ENCODE peak calls at places on chromosomes 7 and 10, in seven cellular contexts. U is A549, M is K562, L is GM12878, A is HCT116, Q is H1, F is HepG2. E is an unnamed sample.

GRCh38 chr7:157299613-157300405 is 37.0 kb upstream of the DNAJB6 start:
- DNase-seq in U (peak), M (peak), L (no peak), A (peak), Q (no peak), F (no peak), E (no peak)

GRCh38 chr7:117654780-117655179 is 175.0 kb downstream of the CFTR start:
- DNase-seq in U (no peak), M (no peak), L (no peak), A (no peak), Q (no peak), F (no peak), E (no peak)

GRCh38 chr10:118870467-118871243 is 115.9 kb upstream of the CACUL1 start:
- DNase-seq in U (peak), M (peak), L (no peak), A (no peak), Q (no peak), F (peak), E (peak)

GRCh38 chr7:85010306-85010705 is 176.6 kb downstream of the SEMA3D start:
- DNase-seq in U (no peak), M (no peak), L (no peak), A (no peak), Q (no peak), F (no peak), E (no peak)

GRCh38 chr10:79246209-79246581 is 101.1 kb upstream of the PPIF start:
- DNase-seq in U (no peak), M (no peak), L (no peak), A (no peak), Q (no peak), F (no peak), E (no peak)

GRCh38 chr7:47180268-47180826 is 401.6 kb downstream of the TNS3 start:
- DNase-seq in U (peak), M (peak), L (no peak), A (peak), Q (peak), F (peak), E (peak)

GRCh38 chr7:73671857-73672445 is 4.3 kb downstream of the VPS37D start:
- DNase-seq in U (no peak), M (no peak), L (no peak), A (no peak), Q (no peak), F (no peak), E (no peak)

GRCh38 chr10:18610517-18610916 is 40.9 kb downstream of the NSUN6 start:
- DNase-seq in U (peak), M (peak), L (no peak), A (peak), Q (no peak), F (peak), E (peak)

GRCh38 chr7:116591202-116592040 is 66.6 kb downstream of the CAV1 start:
- DNase-seq in U (no peak), M (peak), L (no peak), A (peak), Q (no peak), F (no peak), E (peak)

GRCh38 chr7:75937958-75938786 is 23.2 kb downstream of the POR start:
- DNase-seq in U (peak), M (peak), L (no peak), A (peak), Q (no peak), F (no peak), E (peak)

GRCh38 chr7:1100386-1100785 is 12.5 kb downstream of the GPER1 start:
- DNase-seq in U (no peak), M (no peak), L (no peak), A (no peak), Q (no peak), F (no peak), E (no peak)

GRCh38 chr7:44211126-44211675 is 10.4 kb downstream of the YKT6 start:
- DNase-seq in U (no peak), M (no peak), L (no peak), A (no peak), Q (no peak), F (no peak), E (no peak)

GRCh38 chr10:17652585-17652984 is 8.6 kb downstream of the STAM start:
- DNase-seq in U (no peak), M (no peak), L (no peak), A (no peak), Q (no peak), F (no peak), E (peak)

GRCh38 chr7:107167483-107168232 is 1.1 kb upstream of the HBP1 start:
- DNase-seq in U (peak), M (peak), L (no peak), A (peak), Q (no peak), F (peak), E (peak)

GRCh38 chr10:125096371-125096770 is 64.0 kb downstream of the CTBP2 start:
- DNase-seq in U (no peak), M (no peak), L (no peak), A (no peak), Q (no peak), F (no peak), E (no peak)

GRCh38 chr10:131727612-131728011 is 173.2 kb upstream of the PPP2R2D start:
- DNase-seq in U (no peak), M (no peak), L (no peak), A (no peak), Q (no peak), F (no peak), E (no peak)

GRCh38 chr10:784759-785538 is 95.5 kb upstream of the DIP2C start:
- DNase-seq in U (peak), M (no peak), L (no peak), A (peak), Q (peak), F (no peak), E (peak)

GRCh38 chr10:96613565-96613964 is 26.8 kb upstream of the TM9SF3 start:
- DNase-seq in U (no peak), M (no peak), L (no peak), A (no peak), Q (no peak), F (no peak), E (peak)
- TF ChIP-seq POLR2A in U (no peak), M (no peak), L (no peak), A (no peak), Q (no peak), F (no peak), E (no peak)

GRCh38 chr10:52615756-52616419 is 156.7 kb downstream of the MBL2 start:
- DNase-seq in U (no peak), M (no peak), L (no peak), A (no peak), Q (no peak), F (no peak), E (peak)
- TF ChIP-seq CEBPB in U (no peak), M (no peak), L (no peak), A (no peak), Q (no peak), F (no peak), E (no peak)

DNA sequence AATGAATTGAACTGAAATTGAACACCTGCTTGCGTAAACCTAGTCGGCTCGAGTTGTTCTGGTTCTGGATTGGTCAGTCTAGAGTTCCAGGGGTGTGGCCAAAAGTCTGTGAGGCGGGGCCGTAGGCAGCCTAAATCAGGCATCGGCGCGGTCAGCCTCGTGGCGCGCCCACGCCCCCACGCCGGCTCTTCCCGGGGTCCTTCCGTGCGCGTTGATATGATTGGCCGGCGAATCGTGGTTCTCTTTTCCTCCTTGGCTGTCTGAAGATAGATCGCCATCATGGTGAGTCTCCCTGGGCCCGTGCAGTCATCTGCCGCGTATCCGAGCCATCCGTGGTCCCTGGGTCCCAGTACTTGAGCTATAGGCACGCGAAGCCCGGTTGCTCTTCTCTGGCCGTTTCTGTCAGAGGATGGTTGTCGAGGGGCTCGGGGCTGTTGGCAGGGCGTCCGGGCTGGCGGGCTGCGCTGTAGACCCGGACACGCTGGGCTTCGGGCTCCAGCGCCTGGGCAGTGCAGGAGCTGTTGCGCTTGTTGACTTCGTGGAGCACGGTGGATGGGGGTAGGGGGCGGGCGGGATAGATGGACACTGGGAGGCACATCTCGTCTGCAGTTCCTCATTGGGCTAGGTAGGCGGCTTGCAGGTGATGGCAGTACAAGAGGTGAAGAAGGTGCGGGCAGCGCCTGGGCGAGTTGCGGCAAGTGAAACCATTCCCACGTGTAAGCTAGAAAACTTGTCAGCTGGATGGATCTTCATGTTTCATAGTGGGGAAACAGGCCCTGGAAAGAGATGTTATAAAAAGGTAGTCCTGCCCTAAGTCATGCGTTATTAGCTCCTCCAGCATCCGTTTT is at the start of gene RPS24:
- DNase-seq in U (peak), M (peak), L (peak), A (peak), Q (peak), F (peak), E (peak)
- TF ChIP-seq POLR2A in U (peak), M (peak), L (peak), A (peak), Q (peak), F (peak), E (peak)

GRCh38 chr10:113309791-113310190 is 243.1 kb upstream of the HABP2 start:
- DNase-seq in U (no peak), M (no peak), L (no peak), A (no peak), Q (no peak), F (no peak), E (no peak)

GRCh38 chr10:113302062-113302461 is 250.8 kb upstream of the HABP2 start:
- DNase-seq in U (no peak), M (no peak), L (no peak), A (no peak), Q (no peak), F (no peak), E (no peak)

GRCh38 chr10:113304726-113305125 is 248.1 kb upstream of the HABP2 start:
- DNase-seq in U (no peak), M (no peak), L (no peak), A (no peak), Q (no peak), F (peak), E (no peak)

GRCh38 chr10:113303747-113304146 is 249.1 kb upstream of the HABP2 start:
- DNase-seq in U (no peak), M (no peak), L (no peak), A (no peak), Q (no peak), F (peak), E (peak)

GRCh38 chr10:113305871-113306270 is 247.0 kb upstream of the HABP2 start:
- DNase-seq in U (no peak), M (no peak), L (no peak), A (no peak), Q (no peak), F (no peak), E (peak)
- TF ChIP-seq CEBPB in U (no peak), M (no peak), L (no peak), A (no peak), Q (no peak), F (no peak), E (no peak)

DNA sequence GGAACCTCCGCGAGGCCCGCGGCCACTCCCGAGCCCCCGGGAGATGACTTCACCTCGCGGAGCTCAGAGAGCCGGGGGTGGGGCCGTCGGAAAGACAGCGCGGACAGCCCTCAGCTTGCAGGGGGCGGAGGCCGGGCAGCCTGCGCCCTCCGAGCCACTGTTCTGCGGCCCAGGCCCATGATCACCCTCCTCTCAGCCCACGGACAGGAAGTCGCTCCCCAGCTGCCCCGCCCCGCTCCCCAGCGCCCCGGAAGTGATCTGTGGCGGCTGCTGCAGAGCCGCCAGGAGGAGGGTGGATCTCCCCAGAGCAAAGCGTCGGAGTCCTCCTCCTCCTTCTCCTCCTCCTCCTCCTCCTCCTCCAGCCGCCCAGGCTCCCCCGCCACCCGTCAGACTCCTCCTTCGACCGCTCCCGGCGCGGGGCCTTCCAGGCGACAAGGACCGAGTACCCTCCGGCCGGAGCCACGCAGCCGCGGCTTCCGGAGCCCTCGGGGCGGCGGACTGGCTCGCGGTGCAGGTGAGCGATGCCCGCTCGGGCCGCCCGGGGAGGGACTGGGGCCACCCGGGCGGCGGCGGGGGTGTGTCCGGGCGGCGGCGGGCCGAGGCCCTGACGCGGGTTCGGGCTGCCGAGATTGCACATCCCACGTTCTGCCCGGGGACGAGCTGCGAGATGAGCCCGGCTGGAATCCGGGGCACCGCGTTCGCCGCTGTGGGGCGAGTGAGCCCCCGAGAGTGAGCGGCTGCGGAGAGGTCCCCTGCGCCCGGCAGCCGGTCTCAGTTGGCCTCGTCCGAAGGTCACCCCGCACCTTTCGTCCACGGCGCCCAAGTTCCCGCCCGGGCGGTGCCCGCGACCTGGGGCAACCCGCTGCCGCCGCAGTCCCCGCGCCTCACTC is at the start of gene RALA:
- DNase-seq in U (peak), M (peak), L (peak), A (peak), Q (peak), F (peak), E (peak)
- TF ChIP-seq POLR2A in U (peak), M (peak), L (peak), A (peak), Q (peak), F (peak), E (peak)

DNA sequence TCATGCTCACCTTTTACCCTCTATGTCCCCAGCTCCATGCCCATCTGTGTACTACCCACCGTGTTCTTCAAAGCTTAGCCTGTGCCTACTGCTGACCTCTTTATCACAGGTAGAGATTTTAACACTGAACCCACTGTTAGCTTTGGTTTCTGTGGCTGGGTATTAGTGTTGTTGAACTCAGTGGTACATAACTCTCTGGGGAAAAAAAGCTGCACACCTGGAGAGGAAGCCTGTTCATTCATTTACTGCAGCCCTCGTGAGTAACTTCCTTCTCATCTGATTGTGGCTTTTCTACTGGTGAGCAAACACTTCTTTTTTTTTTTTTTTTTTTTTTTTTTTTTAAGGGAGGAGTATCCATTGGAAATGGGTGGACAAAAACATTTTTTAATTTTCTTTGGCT is 326.3 kb downstream of the CCSER2 start:
- DNase-seq in U (no peak), M (no peak), L (peak), A (no peak), Q (no peak), F (no peak), E (no peak)
- TF ChIP-seq CEBPB in U (no peak), M (no peak), L (no peak), A (no peak), Q (no peak), F (no peak), E (no peak)

GRCh38 chr10:96642973-96643372 is 56.2 kb upstream of the TM9SF3 start:
- DNase-seq in U (no peak), M (peak), L (no peak), A (peak), Q (peak), F (peak), E (peak)
- TF ChIP-seq POLR2A in U (no peak), M (no peak), L (no peak), A (no peak), Q (no peak), F (no peak), E (no peak)

GRCh38 chr10:127877116-127877515 is 15.6 kb downstream of the CLRN3 start:
- DNase-seq in U (no peak), M (no peak), L (no peak), A (no peak), Q (peak), F (no peak), E (no peak)
- TF ChIP-seq CEBPB in U (no peak), M (no peak), L (no peak), A (no peak), Q (no peak), F (no peak), E (no peak)

GRCh38 chr10:13894412-13895093 is 307.8 kb downstream of the PRPF18 start:
- DNase-seq in U (no peak), M (no peak), L (no peak), A (no peak), Q (no peak), F (no peak), E (peak)
- TF ChIP-seq POLR2A in U (no peak), M (no peak), L (no peak), A (no peak), Q (no peak), F (no peak), E (no peak)

GRCh38 chr10:107733328-107733727 is 568.8 kb upstream of the SORCS1 start:
- DNase-seq in U (no peak), M (no peak), L (no peak), A (no peak), Q (no peak), F (no peak), E (peak)

GRCh38 chr10:107728807-107729206 is 564.3 kb upstream of the SORCS1 start:
- DNase-seq in U (no peak), M (no peak), L (peak), A (no peak), Q (no peak), F (no peak), E (no peak)

GRCh38 chr10:107732045-107732444 is 567.5 kb upstream of the SORCS1 start:
- DNase-seq in U (no peak), M (no peak), L (no peak), A (no peak), Q (no peak), F (no peak), E (no peak)

GRCh38 chr10:107733731-107734130 is 569.2 kb upstream of the SORCS1 start:
- DNase-seq in U (no peak), M (no peak), L (no peak), A (no peak), Q (no peak), F (no peak), E (no peak)

DNA sequence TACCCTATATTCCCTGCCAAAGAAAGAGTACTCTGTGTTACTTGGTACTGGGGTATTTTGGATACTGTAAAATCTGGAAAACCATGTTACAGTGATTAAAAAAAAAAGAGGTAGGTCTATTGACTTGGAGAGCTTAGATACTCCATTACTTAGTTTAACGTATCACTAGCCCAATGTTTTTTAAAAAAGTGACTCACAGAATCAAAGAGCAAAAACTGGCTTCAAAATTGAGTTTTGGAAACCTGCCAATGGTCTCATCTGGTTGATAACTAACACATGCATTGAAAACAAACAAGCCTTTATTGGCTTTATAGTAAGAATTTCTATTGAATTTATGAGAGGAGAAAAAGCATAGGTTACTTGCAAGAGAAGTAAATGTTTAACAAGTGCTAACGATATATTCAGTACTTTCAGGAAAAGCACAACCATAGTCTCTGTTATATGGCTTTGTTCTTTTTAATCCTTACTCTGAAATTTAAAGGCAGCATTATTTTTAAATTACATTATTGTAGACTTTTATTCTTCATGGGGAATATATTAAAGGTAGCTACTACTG is 563.3 kb upstream of the SORCS1 start:
- DNase-seq in U (no peak), M (no peak), L (no peak), A (no peak), Q (no peak), F (no peak), E (peak)
- TF ChIP-seq CEBPB in U (no peak), M (no peak), L (no peak), A (no peak), Q (no peak), F (no peak), E (no peak)

E was measured in IMR-90.